ENCODE peak calls at places on chromosomes 13 and 19, in eight cellular contexts. One of them, this sample, is unnamed.

GRCh38 chr19:43820098-43820860 is 6.8 kb upstream of the ZNF283 start:
- DNase-seq in H54: no peak
- DNase-seq in tibial nerve: no peak
- DNase-seq in stomach: no peak
- DNase-seq in spleen: no peak
- DNase-seq in Peyer's patch: no peak
- DNase-seq in GM12892: no peak
- DNase-seq in body of pancreas: peak
- DNase-seq in this sample: no peak

GRCh38 chr13:95607363-95607762 is 37.1 kb downstream of the DZIP1 start:
- DNase-seq in Peyer's patch: no peak
- DNase-seq in stomach: no peak
- DNase-seq in H54: peak
- DNase-seq in spleen: no peak
- DNase-seq in GM12892: no peak
- DNase-seq in tibial nerve: no peak
- DNase-seq in body of pancreas: no peak
- DNase-seq in this sample: no peak

GRCh38 chr13:33678906-33679657 is 138.9 kb upstream of the RFC3 start:
- DNase-seq in tibial nerve: peak
- DNase-seq in spleen: peak
- DNase-seq in GM12892: peak
- DNase-seq in H54: peak
- DNase-seq in Peyer's patch: peak
- DNase-seq in stomach: peak
- DNase-seq in body of pancreas: peak
- DNase-seq in this sample: no peak

GRCh38 chr13:32164622-32165268 is 133.2 kb downstream of the FRY start:
- DNase-seq in stomach: no peak
- DNase-seq in H54: peak
- DNase-seq in Peyer's patch: no peak
- DNase-seq in body of pancreas: peak
- DNase-seq in spleen: no peak
- DNase-seq in tibial nerve: no peak
- DNase-seq in GM12892: no peak
- DNase-seq in this sample: peak

GRCh38 chr19:44653977-44654784 is 10.5 kb downstream of the PVR start:
- DNase-seq in GM12892: peak
- DNase-seq in spleen: peak
- DNase-seq in tibial nerve: peak
- DNase-seq in H54: peak
- DNase-seq in Peyer's patch: peak
- DNase-seq in stomach: peak
- DNase-seq in body of pancreas: peak
- DNase-seq in this sample: peak

GRCh38 chr19:19214892-19215291 is 3.1 kb downstream of the NCAN start:
- DNase-seq in spleen: no peak
- DNase-seq in body of pancreas: peak
- DNase-seq in tibial nerve: no peak
- DNase-seq in H54: no peak
- DNase-seq in stomach: no peak
- DNase-seq in GM12892: no peak
- DNase-seq in Peyer's patch: no peak
- DNase-seq in this sample: peak

GRCh38 chr13:25980255-25980654 is 71.6 kb downstream of the SHISA2 start:
- DNase-seq in GM12892: no peak
- DNase-seq in Peyer's patch: no peak
- DNase-seq in H54: no peak
- DNase-seq in spleen: no peak
- DNase-seq in stomach: no peak
- DNase-seq in tibial nerve: no peak
- DNase-seq in body of pancreas: no peak
- DNase-seq in this sample: no peak

GRCh38 chr13:111899714-111900389 is 167.1 kb upstream of the SOX1 start:
- DNase-seq in stomach: no peak
- DNase-seq in spleen: no peak
- DNase-seq in GM12892: no peak
- DNase-seq in Peyer's patch: no peak
- DNase-seq in H54: no peak
- DNase-seq in tibial nerve: no peak
- DNase-seq in body of pancreas: no peak
- DNase-seq in this sample: no peak

GRCh38 chr13:61664821-61665705 is 249.4 kb upstream of the PCDH20 start:
- DNase-seq in GM12892: no peak
- DNase-seq in Peyer's patch: peak
- DNase-seq in stomach: peak
- DNase-seq in tibial nerve: no peak
- DNase-seq in H54: peak
- DNase-seq in body of pancreas: peak
- DNase-seq in spleen: peak
- DNase-seq in this sample: no peak

GRCh38 chr13:79385694-79386093 is 20.4 kb downstream of the RBM26 start:
- DNase-seq in body of pancreas: no peak
- DNase-seq in spleen: no peak
- DNase-seq in GM12892: no peak
- DNase-seq in H54: no peak
- DNase-seq in Peyer's patch: no peak
- DNase-seq in tibial nerve: no peak
- DNase-seq in stomach: no peak
- DNase-seq in this sample: peak

GRCh38 chr13:56332671-56333070 is 808.0 kb upstream of the PRR20A start:
- DNase-seq in GM12892: no peak
- DNase-seq in Peyer's patch: no peak
- DNase-seq in spleen: no peak
- DNase-seq in tibial nerve: no peak
- DNase-seq in stomach: no peak
- DNase-seq in body of pancreas: no peak
- DNase-seq in H54: no peak
- DNase-seq in this sample: no peak

GRCh38 chr13:97648881-97649224 is 214.9 kb downstream of the RAP2A start:
- DNase-seq in body of pancreas: no peak
- DNase-seq in H54: no peak
- DNase-seq in stomach: no peak
- DNase-seq in tibial nerve: no peak
- DNase-seq in spleen: no peak
- DNase-seq in GM12892: no peak
- DNase-seq in Peyer's patch: no peak
- DNase-seq in this sample: no peak

GRCh38 chr19:23558541-23558940 is 128.5 kb downstream of the ZNF675 start:
- DNase-seq in Peyer's patch: no peak
- DNase-seq in tibial nerve: no peak
- DNase-seq in stomach: no peak
- DNase-seq in H54: no peak
- DNase-seq in body of pancreas: no peak
- DNase-seq in GM12892: no peak
- DNase-seq in spleen: no peak
- DNase-seq in this sample: no peak

GRCh38 chr19:17719730-17720486 is 628 bp downstream of the MAP1S start:
- DNase-seq in GM12892: no peak
- DNase-seq in body of pancreas: peak
- DNase-seq in H54: no peak
- DNase-seq in Peyer's patch: peak
- DNase-seq in spleen: peak
- DNase-seq in stomach: peak
- DNase-seq in tibial nerve: no peak
- DNase-seq in this sample: peak

GRCh38 chr19:54415208-54415900 is at the start of gene TTYH1:
- DNase-seq in GM12892: no peak
- DNase-seq in body of pancreas: no peak
- DNase-seq in H54: no peak
- DNase-seq in stomach: no peak
- DNase-seq in Peyer's patch: no peak
- DNase-seq in tibial nerve: no peak
- DNase-seq in spleen: no peak
- DNase-seq in this sample: no peak

GRCh38 chr19:20051841-20052768 is 12.8 kb upstream of the ZNF682 start:
- DNase-seq in stomach: peak
- DNase-seq in spleen: peak
- DNase-seq in H54: peak
- DNase-seq in Peyer's patch: peak
- DNase-seq in body of pancreas: peak
- DNase-seq in tibial nerve: peak
- DNase-seq in GM12892: peak
- DNase-seq in this sample: peak

GRCh38 chr13:26760835-26761582 is 423 bp upstream of the GPR12 start:
- DNase-seq in Peyer's patch: no peak
- DNase-seq in spleen: no peak
- DNase-seq in H54: no peak
- DNase-seq in stomach: no peak
- DNase-seq in GM12892: no peak
- DNase-seq in tibial nerve: no peak
- DNase-seq in body of pancreas: no peak
- DNase-seq in this sample: no peak

GRCh38 chr13:44422755-44423643 is 49.4 kb downstream of the SERP2 start:
- DNase-seq in stomach: no peak
- DNase-seq in body of pancreas: peak
- DNase-seq in H54: no peak
- DNase-seq in tibial nerve: no peak
- DNase-seq in GM12892: no peak
- DNase-seq in spleen: peak
- DNase-seq in Peyer's patch: no peak
- DNase-seq in this sample: no peak

DNA sequence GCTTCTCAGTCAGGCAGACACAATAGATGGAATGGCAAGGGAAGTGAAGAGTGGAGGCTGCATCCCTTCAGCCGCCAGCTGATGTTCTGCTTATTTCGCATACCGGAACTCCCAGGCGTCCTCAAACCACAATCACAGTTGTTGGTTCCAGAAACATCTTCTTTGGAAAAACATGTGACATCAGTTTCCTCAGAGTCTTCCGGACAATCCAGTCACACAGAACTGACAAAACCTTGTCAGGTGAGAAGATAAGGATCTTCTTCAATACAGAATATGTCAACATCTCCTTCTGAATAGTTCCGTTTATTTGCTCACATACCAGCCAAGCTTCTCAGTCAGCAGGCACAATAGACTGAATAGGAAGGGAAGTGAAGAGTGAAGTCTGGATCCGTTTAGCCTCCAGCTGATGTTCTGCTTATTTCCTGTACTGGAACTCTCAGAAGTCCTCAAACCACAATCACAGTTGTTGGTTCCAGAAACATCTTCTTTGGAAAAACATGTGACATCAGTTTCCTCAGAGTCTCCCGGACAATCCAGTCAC is 45.1 kb upstream of the CEACAM21 start:
- DNase-seq in body of pancreas: no peak
- DNase-seq in spleen: no peak
- DNase-seq in H54: no peak
- DNase-seq in stomach: no peak
- DNase-seq in GM12892: no peak
- DNase-seq in tibial nerve: peak
- DNase-seq in Peyer's patch: no peak
- DNase-seq in this sample: no peak
- TF ChIP-seq POLR2A in body of pancreas: no peak
- TF ChIP-seq POLR2A in spleen: no peak
- TF ChIP-seq POLR2A in H54: no peak
- TF ChIP-seq POLR2A in stomach: no peak
- TF ChIP-seq POLR2A in GM12892: no peak
- TF ChIP-seq POLR2A in tibial nerve: no peak
- TF ChIP-seq POLR2A in Peyer's patch: no peak
- TF ChIP-seq POLR2A in this sample: no peak

DNA sequence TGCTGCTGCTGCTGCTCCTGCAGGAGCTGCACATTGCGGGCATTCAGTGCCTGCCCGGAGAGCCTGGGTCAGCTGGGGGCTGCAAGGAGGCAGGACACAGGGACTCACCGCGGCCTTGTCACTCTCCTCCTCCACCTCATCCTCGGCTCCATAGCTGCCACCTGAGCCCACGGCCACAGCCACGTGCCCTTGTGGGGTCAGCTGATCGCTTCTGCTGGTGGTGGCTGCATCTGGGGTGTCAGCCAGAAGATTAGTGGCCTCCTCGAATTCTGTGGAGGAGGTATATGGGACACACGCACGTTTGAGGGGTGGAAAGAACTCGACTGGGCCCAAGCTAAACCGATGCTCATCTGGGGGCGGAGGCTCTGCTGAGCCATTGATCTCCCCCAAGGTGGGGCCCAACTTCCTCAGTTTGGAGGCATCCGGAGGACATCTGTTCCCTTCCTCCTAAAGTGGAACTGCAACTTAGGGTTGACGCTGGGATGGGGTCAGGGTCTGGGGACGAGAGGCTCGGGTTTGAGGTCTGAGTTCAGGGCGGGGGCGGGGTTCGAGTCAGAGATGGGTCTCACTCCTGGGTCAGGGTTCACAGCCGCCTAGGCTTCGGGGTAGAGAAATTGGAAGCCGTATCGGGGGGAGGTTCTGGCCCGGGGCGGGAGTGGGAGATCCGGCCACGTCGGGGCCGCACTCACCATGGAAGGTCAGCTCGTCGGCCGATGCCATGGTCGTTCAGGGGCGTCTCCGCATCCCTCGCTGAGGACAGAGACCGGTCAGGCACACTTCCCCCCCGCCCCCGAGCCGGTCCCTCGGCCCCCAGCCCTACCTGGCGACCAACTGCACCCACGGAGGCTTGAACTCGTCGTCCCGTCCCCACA is 512 bp downstream of the YIPF2 start:
- DNase-seq in stomach: no peak
- DNase-seq in Peyer's patch: no peak
- DNase-seq in GM12892: no peak
- DNase-seq in spleen: no peak
- DNase-seq in tibial nerve: no peak
- DNase-seq in body of pancreas: no peak
- DNase-seq in H54: no peak
- DNase-seq in this sample: peak
- TF ChIP-seq POLR2A in stomach: no peak
- TF ChIP-seq POLR2A in Peyer's patch: no peak
- TF ChIP-seq POLR2A in GM12892: no peak
- TF ChIP-seq POLR2A in spleen: no peak
- TF ChIP-seq POLR2A in tibial nerve: no peak
- TF ChIP-seq POLR2A in body of pancreas: no peak
- TF ChIP-seq POLR2A in H54: no peak
- TF ChIP-seq POLR2A in this sample: no peak

DNA sequence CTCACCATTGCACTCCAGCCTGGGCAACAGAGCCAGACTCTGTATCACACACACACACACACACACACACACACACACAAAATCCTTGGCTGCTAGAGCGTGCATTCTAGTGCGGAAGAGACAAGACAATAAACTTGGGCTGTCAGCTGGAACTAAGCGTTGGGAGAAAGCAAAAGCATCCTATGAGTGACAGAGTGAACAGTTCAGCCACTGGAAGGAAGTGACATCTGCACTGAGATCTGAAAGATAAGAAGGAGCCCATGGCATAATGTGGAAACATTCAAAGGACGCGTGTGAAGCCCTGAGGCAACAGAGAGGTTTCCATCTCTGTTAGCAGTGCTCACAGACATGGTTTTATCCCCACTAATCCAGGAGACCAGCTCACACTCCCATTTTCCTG is 3.5 kb upstream of the SLC1A5 start:
- DNase-seq in GM12892: no peak
- DNase-seq in Peyer's patch: no peak
- DNase-seq in body of pancreas: no peak
- DNase-seq in tibial nerve: no peak
- DNase-seq in stomach: no peak
- DNase-seq in spleen: no peak
- DNase-seq in H54: no peak
- DNase-seq in this sample: no peak
- TF ChIP-seq POLR2A in GM12892: no peak
- TF ChIP-seq POLR2A in Peyer's patch: no peak
- TF ChIP-seq POLR2A in body of pancreas: no peak
- TF ChIP-seq POLR2A in tibial nerve: no peak
- TF ChIP-seq POLR2A in stomach: no peak
- TF ChIP-seq POLR2A in spleen: no peak
- TF ChIP-seq POLR2A in H54: no peak
- TF ChIP-seq POLR2A in this sample: no peak

GRCh38 chr19:47863514-47863936 is 4.5 kb downstream of the TPRX2 start:
- DNase-seq in Peyer's patch: peak
- DNase-seq in GM12892: peak
- DNase-seq in tibial nerve: peak
- DNase-seq in body of pancreas: peak
- DNase-seq in stomach: peak
- DNase-seq in spleen: peak
- DNase-seq in H54: peak
- DNase-seq in this sample: peak
- TF ChIP-seq POLR2A in Peyer's patch: no peak
- TF ChIP-seq POLR2A in GM12892: no peak
- TF ChIP-seq POLR2A in tibial nerve: no peak
- TF ChIP-seq POLR2A in body of pancreas: no peak
- TF ChIP-seq POLR2A in stomach: no peak
- TF ChIP-seq POLR2A in spleen: no peak
- TF ChIP-seq POLR2A in H54: no peak
- TF ChIP-seq POLR2A in this sample: no peak